ENCODE peak calls at places on chromosome 22, in five cellular contexts. One of them, this sample, is unnamed.

GRCh38 chr22:37340331-37341262 is 58.3 kb downstream of the CYTH4 start:
- DNase-seq in neuronal stem cell: no peak
- DNase-seq in IMR-90: no peak
- DNase-seq in H9: peak
- DNase-seq in mesenchymal stem cell: no peak
- DNase-seq in this sample: no peak

GRCh38 chr22:41479671-41480396 is 10.9 kb downstream of the ACO2 start:
- DNase-seq in neuronal stem cell: peak
- DNase-seq in IMR-90: peak
- DNase-seq in H9: peak
- DNase-seq in mesenchymal stem cell: peak
- DNase-seq in this sample: no peak

GRCh38 chr22:26418620-26419019 is 10.4 kb upstream of the ASPHD2 start:
- DNase-seq in IMR-90: no peak
- DNase-seq in neuronal stem cell: no peak
- DNase-seq in H9: no peak
- DNase-seq in mesenchymal stem cell: no peak
- DNase-seq in this sample: no peak

GRCh38 chr22:41621099-41621910 is at the start of gene XRCC6:
- DNase-seq in neuronal stem cell: peak
- DNase-seq in IMR-90: peak
- DNase-seq in H9: peak
- DNase-seq in mesenchymal stem cell: peak
- DNase-seq in this sample: peak

GRCh38 chr22:41995211-41995610 is 3.4 kb upstream of the WBP2NL start:
- DNase-seq in mesenchymal stem cell: no peak
- DNase-seq in neuronal stem cell: no peak
- DNase-seq in IMR-90: no peak
- DNase-seq in H9: no peak
- DNase-seq in this sample: no peak

GRCh38 chr22:25759825-25760231 is 17.8 kb downstream of the MYO18B start:
- DNase-seq in IMR-90: peak
- DNase-seq in mesenchymal stem cell: peak
- DNase-seq in neuronal stem cell: no peak
- DNase-seq in H9: no peak
- DNase-seq in this sample: peak

GRCh38 chr22:36417281-36417686 is 29.5 kb upstream of the MYH9 start:
- DNase-seq in mesenchymal stem cell: no peak
- DNase-seq in IMR-90: peak
- DNase-seq in neuronal stem cell: no peak
- DNase-seq in H9: no peak
- DNase-seq in this sample: peak

GRCh38 chr22:41324818-41325528 is 23.6 kb downstream of the ZC3H7B start:
- DNase-seq in neuronal stem cell: no peak
- DNase-seq in mesenchymal stem cell: no peak
- DNase-seq in IMR-90: no peak
- DNase-seq in H9: no peak
- DNase-seq in this sample: no peak

GRCh38 chr22:39253427-39254070 is 8.8 kb upstream of the PDGFB start:
- DNase-seq in H9: no peak
- DNase-seq in neuronal stem cell: no peak
- DNase-seq in mesenchymal stem cell: peak
- DNase-seq in IMR-90: peak
- DNase-seq in this sample: peak

GRCh38 chr22:43401661-43402060 is 10.2 kb upstream of the MPPED1 start:
- DNase-seq in IMR-90: no peak
- DNase-seq in neuronal stem cell: no peak
- DNase-seq in mesenchymal stem cell: no peak
- DNase-seq in H9: no peak
- DNase-seq in this sample: no peak

GRCh38 chr22:36425977-36426523 is 38.3 kb upstream of the MYH9 start:
- DNase-seq in mesenchymal stem cell: peak
- DNase-seq in IMR-90: peak
- DNase-seq in H9: no peak
- DNase-seq in neuronal stem cell: no peak
- DNase-seq in this sample: peak

GRCh38 chr22:22417495-22418162 is 90.9 kb downstream of the ZNF280B start:
- DNase-seq in H9: no peak
- DNase-seq in neuronal stem cell: no peak
- DNase-seq in IMR-90: no peak
- DNase-seq in mesenchymal stem cell: no peak
- DNase-seq in this sample: no peak

GRCh38 chr22:41286639-41287091 is 678 bp upstream of the RANGAP1 start:
- DNase-seq in mesenchymal stem cell: no peak
- DNase-seq in neuronal stem cell: no peak
- DNase-seq in H9: no peak
- DNase-seq in IMR-90: peak
- DNase-seq in this sample: peak

GRCh38 chr22:36117053-36117554 is 43.5 kb downstream of the APOL3 start:
- DNase-seq in H9: no peak
- DNase-seq in mesenchymal stem cell: no peak
- DNase-seq in neuronal stem cell: no peak
- DNase-seq in IMR-90: no peak
- DNase-seq in this sample: no peak

GRCh38 chr22:37358917-37359316 is 68.4 kb downstream of the ELFN2 start:
- DNase-seq in neuronal stem cell: no peak
- DNase-seq in mesenchymal stem cell: no peak
- DNase-seq in H9: no peak
- DNase-seq in IMR-90: peak
- DNase-seq in this sample: no peak

GRCh38 chr22:17130199-17130598 is 9.0 kb upstream of the TMEM121B start:
- DNase-seq in neuronal stem cell: no peak
- DNase-seq in mesenchymal stem cell: no peak
- DNase-seq in H9: no peak
- DNase-seq in IMR-90: peak
- DNase-seq in this sample: no peak

GRCh38 chr22:27641049-27641790 is 160.3 kb downstream of the MN1 start:
- DNase-seq in H9: no peak
- DNase-seq in neuronal stem cell: no peak
- DNase-seq in mesenchymal stem cell: peak
- DNase-seq in IMR-90: peak
- DNase-seq in this sample: no peak

GRCh38 chr22:45268167-45268957 is 16.4 kb upstream of the UPK3A start:
- DNase-seq in IMR-90: no peak
- DNase-seq in mesenchymal stem cell: peak
- DNase-seq in neuronal stem cell: peak
- DNase-seq in H9: peak
- DNase-seq in this sample: no peak

GRCh38 chr22:43409046-43409445 is 2.8 kb upstream of the MPPED1 start:
- DNase-seq in H9: no peak
- DNase-seq in neuronal stem cell: no peak
- DNase-seq in IMR-90: no peak
- DNase-seq in mesenchymal stem cell: no peak
- DNase-seq in this sample: no peak

GRCh38 chr22:44746836-44747519 is 5.4 kb upstream of the ARHGAP8 start:
- DNase-seq in H9: peak
- DNase-seq in mesenchymal stem cell: no peak
- DNase-seq in IMR-90: peak
- DNase-seq in neuronal stem cell: no peak
- DNase-seq in this sample: peak

GRCh38 chr22:19868773-19869471 is 14.2 kb upstream of the GNB1L start:
- DNase-seq in H9: peak
- DNase-seq in neuronal stem cell: no peak
- DNase-seq in IMR-90: no peak
- DNase-seq in mesenchymal stem cell: no peak
- DNase-seq in this sample: no peak

GRCh38 chr22:45972091-45972867 is 4.7 kb downstream of the WNT7B start:
- DNase-seq in mesenchymal stem cell: no peak
- DNase-seq in neuronal stem cell: no peak
- DNase-seq in IMR-90: no peak
- DNase-seq in H9: peak
- DNase-seq in this sample: no peak

GRCh38 chr22:39654959-39655579 is 84.5 kb downstream of the CACNA1I start:
- DNase-seq in neuronal stem cell: no peak
- DNase-seq in IMR-90: no peak
- DNase-seq in mesenchymal stem cell: no peak
- DNase-seq in H9: peak
- DNase-seq in this sample: no peak

GRCh38 chr22:43435851-43436535 is 24.2 kb downstream of the MPPED1 start:
- DNase-seq in IMR-90: no peak
- DNase-seq in mesenchymal stem cell: no peak
- DNase-seq in H9: peak
- DNase-seq in neuronal stem cell: no peak
- DNase-seq in this sample: no peak

GRCh38 chr22:37148742-37149665 is 712 bp downstream of the IL2RB start:
- DNase-seq in H9: no peak
- DNase-seq in IMR-90: no peak
- DNase-seq in mesenchymal stem cell: no peak
- DNase-seq in neuronal stem cell: no peak
- DNase-seq in this sample: no peak

GRCh38 chr22:47042861-47043496 is 280.5 kb downstream of the TBC1D22A start:
- DNase-seq in H9: no peak
- DNase-seq in IMR-90: no peak
- DNase-seq in neuronal stem cell: no peak
- DNase-seq in mesenchymal stem cell: no peak
- DNase-seq in this sample: no peak

GRCh38 chr22:26642465-26643367 is 14.7 kb upstream of the MIAT start:
- DNase-seq in mesenchymal stem cell: no peak
- DNase-seq in neuronal stem cell: no peak
- DNase-seq in H9: peak
- DNase-seq in IMR-90: no peak
- DNase-seq in this sample: no peak

GRCh38 chr22:43275545-43275981 is 67.6 kb downstream of the SCUBE1 start:
- DNase-seq in H9: peak
- DNase-seq in IMR-90: peak
- DNase-seq in neuronal stem cell: no peak
- DNase-seq in mesenchymal stem cell: peak
- DNase-seq in this sample: peak

GRCh38 chr22:20159088-20159487 is 8.2 kb upstream of the CCDC188 start:
- DNase-seq in IMR-90: no peak
- DNase-seq in H9: peak
- DNase-seq in mesenchymal stem cell: no peak
- DNase-seq in neuronal stem cell: no peak
- DNase-seq in this sample: no peak

DNA sequence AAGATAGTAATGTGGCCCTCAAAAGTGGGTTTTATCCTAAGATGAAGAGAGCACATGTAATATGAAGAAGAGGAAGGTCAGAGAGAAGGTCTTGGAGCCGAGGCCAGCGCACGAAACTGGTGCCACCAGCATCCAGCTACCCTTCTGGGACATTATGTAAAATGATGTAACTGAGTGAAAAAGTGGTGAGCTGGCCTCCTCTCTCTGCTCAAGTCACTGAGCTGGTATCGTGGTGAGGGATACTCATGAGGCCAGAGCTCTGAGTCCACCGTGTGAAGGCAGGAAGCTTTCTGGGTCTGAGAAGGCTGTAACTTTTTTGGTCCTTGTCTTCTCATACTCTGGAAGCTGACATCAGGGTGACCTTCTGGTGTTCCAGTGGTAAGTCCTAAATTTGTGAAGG is 25.1 kb downstream of the RNF185 start:
- DNase-seq in IMR-90: peak
- DNase-seq in H9: no peak
- DNase-seq in mesenchymal stem cell: peak
- DNase-seq in neuronal stem cell: no peak
- DNase-seq in this sample: peak
- H4K91ac ChIP-seq in IMR-90: no peak
- H4K91ac ChIP-seq in H9: no peak
- H4K91ac ChIP-seq in mesenchymal stem cell: no peak
- H4K91ac ChIP-seq in neuronal stem cell: no peak
- H4K91ac ChIP-seq in this sample: no peak

GRCh38 chr22:23716811-23717801 is 26.3 kb downstream of the RGL4 start:
- DNase-seq in neuronal stem cell: peak
- DNase-seq in mesenchymal stem cell: peak
- DNase-seq in IMR-90: peak
- DNase-seq in H9: peak
- DNase-seq in this sample: peak
- H3K4ac ChIP-seq in neuronal stem cell: peak
- H3K4ac ChIP-seq in mesenchymal stem cell: peak
- H3K4ac ChIP-seq in IMR-90: peak
- H3K4ac ChIP-seq in H9: no peak
- H3K4ac ChIP-seq in this sample: peak

GRCh38 chr22:30535182-30535581 is 11.4 kb downstream of the SEC14L6 start:
- DNase-seq in mesenchymal stem cell: no peak
- DNase-seq in neuronal stem cell: no peak
- DNase-seq in H9: no peak
- DNase-seq in IMR-90: no peak
- DNase-seq in this sample: no peak

GRCh38 chr22:30538280-30538679 is 8.3 kb downstream of the SEC14L6 start:
- DNase-seq in neuronal stem cell: no peak
- DNase-seq in H9: no peak
- DNase-seq in mesenchymal stem cell: no peak
- DNase-seq in IMR-90: peak
- DNase-seq in this sample: no peak

GRCh38 chr22:30541979-30542810 is 4.3 kb downstream of the SEC14L6 start:
- DNase-seq in mesenchymal stem cell: peak
- DNase-seq in neuronal stem cell: peak
- DNase-seq in H9: peak
- DNase-seq in IMR-90: no peak
- DNase-seq in this sample: no peak

GRCh38 chr22:30539368-30539767 is 7.2 kb downstream of the SEC14L6 start:
- DNase-seq in neuronal stem cell: no peak
- DNase-seq in IMR-90: no peak
- DNase-seq in mesenchymal stem cell: no peak
- DNase-seq in H9: no peak
- DNase-seq in this sample: no peak

DNA sequence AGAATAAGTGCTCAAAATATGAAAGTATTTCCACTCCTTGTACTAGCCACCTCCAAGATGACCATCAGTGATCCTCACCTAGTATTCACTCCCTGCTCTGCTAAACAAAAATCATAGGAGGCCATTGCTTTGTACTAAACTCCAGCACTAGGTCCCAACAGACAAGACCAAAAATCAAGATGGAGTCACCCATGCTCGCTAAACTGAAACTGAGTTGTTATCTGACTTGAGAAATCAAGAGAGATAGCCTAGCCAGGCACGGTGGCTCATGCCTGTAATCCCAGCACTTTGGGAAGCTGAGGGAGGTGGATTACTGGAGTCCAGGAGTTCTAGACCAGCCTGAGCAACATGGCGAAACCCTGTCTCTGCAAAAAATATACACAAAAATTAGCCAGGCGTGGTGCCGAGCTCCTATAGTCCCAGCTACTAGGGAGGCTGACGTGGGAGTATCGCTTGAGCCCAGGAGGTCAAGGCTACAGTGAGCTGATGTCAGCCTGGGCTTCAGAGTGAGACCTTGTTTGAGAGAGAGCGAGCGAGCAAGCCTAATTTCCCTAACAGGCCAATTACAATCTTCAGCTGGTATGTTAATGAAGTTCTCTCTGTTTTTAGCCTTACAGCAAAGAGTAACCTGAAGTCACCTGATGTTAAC is 9.3 kb downstream of the SEC14L6 start:
- DNase-seq in IMR-90: no peak
- DNase-seq in mesenchymal stem cell: no peak
- DNase-seq in H9: no peak
- DNase-seq in neuronal stem cell: no peak
- DNase-seq in this sample: no peak
- H2BK120ac ChIP-seq in IMR-90: no peak
- H2BK120ac ChIP-seq in mesenchymal stem cell: no peak
- H2BK120ac ChIP-seq in H9: no peak
- H2BK120ac ChIP-seq in neuronal stem cell: no peak
- H2BK120ac ChIP-seq in this sample: no peak

DNA sequence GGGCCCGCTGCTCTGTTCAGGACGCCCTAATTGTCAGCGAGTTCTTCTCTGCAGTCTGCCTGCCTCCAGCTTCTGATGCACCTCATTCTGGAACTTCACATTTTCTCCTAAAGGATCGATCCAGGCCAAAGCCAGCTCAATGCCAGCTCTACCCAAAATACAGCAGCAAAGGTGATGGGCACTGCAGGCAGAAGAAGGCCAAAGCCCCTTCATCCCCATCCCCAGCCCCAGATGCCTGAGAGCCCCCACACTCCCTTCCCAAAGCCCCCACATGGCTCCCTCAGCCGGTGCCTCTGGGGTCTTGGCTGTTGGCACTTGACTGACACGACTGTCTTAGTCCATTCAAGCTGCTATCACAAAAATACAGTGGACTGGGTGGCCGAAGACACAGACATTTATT is 410.3 kb downstream of the BRD1 start:
- DNase-seq in H9: no peak
- DNase-seq in IMR-90: no peak
- DNase-seq in mesenchymal stem cell: no peak
- DNase-seq in neuronal stem cell: no peak
- DNase-seq in this sample: no peak
- H4K91ac ChIP-seq in H9: no peak
- H4K91ac ChIP-seq in IMR-90: no peak
- H4K91ac ChIP-seq in mesenchymal stem cell: no peak
- H4K91ac ChIP-seq in neuronal stem cell: no peak
- H4K91ac ChIP-seq in this sample: no peak